ENCODE peak calls at places on chromosomes 4 and X, in eight cellular contexts. J is ovary, H is GM20000, Y is osteocyte, S is BE2C, M is H9, I is colonic mucosa, O is upper lobe of right lung. K is an unnamed sample.

GRCh38 chr4:116849620-116850019 is 235.8 kb downstream of the TRAM1L1 start:
- DNase-seq in H (no peak), O (no peak), Y (no peak), J (no peak), S (no peak), M (no peak), I (no peak), K (no peak)

GRCh38 chrX:140661657-140662056 is 47.9 kb upstream of the LINC00632 start:
- DNase-seq in J (no peak), M (no peak), Y (no peak), H (no peak), S (no peak), O (no peak), I (no peak), K (no peak)

GRCh38 chr4:72631296-72631695 is 62.3 kb upstream of the ADAMTS3 start:
- DNase-seq in Y (no peak), M (no peak), I (no peak), O (no peak), H (no peak), S (peak), J (peak), K (no peak)

GRCh38 chr4:10576236-10576635 is 108.3 kb downstream of the CLNK start:
- DNase-seq in S (no peak), I (no peak), O (no peak), M (no peak), H (no peak), J (no peak), Y (no peak), K (no peak)

GRCh38 chr4:118898684-118899138 is 10.1 kb downstream of the SYNPO2 start:
- DNase-seq in H (no peak), M (no peak), I (no peak), Y (no peak), O (no peak), S (no peak), J (peak), K (no peak)

GRCh38 chr4:128512161-128512560 is 224.5 kb upstream of the PGRMC2 start:
- DNase-seq in Y (no peak), O (no peak), I (no peak), M (no peak), H (no peak), J (no peak), S (no peak), K (no peak)

GRCh38 chr4:98516441-98517323 is 141.7 kb downstream of the TSPAN5 start:
- DNase-seq in I (no peak), H (no peak), O (no peak), J (peak), M (no peak), Y (no peak), S (no peak), K (no peak)

GRCh38 chr4:118740869-118741268 is 55.7 kb downstream of the METTL14 start:
- DNase-seq in J (no peak), Y (no peak), S (no peak), I (no peak), M (no peak), O (no peak), H (peak), K (no peak)

GRCh38 chr4:95410387-95411005 is 138.3 kb downstream of the UNC5C start:
- DNase-seq in H (no peak), Y (no peak), S (peak), O (no peak), M (no peak), I (no peak), J (no peak), K (no peak)

GRCh38 chrX:116111934-116112595 is 58.5 kb upstream of the AGTR2 start:
- DNase-seq in O (no peak), Y (no peak), H (no peak), I (no peak), S (no peak), J (no peak), M (no peak), K (no peak)

GRCh38 chrX:116111497-116111896 is 59.0 kb upstream of the AGTR2 start:
- DNase-seq in I (no peak), J (no peak), Y (no peak), H (no peak), M (no peak), S (peak), O (no peak), K (no peak)

DNA sequence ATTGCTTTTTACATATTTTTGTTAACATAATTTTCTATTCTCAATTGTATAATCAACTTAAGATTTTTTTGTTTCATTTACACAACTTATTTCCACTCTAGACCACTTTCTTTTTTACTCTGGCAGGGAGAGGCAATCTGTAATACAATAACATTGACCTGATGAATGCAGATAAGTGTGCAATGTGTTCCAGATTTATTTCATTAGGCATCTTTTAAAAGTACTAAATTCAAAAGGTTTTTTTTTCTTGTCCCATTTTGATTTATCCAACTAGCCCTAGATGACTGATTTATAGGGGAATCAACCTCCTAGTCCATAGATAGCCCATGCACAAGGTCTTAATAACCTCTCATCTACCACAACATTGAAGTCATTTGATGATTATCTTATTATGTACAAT is 55.5 kb upstream of the AGTR2 start:
- DNase-seq in S (no peak), M (no peak), I (no peak), J (no peak), H (no peak), O (no peak), Y (no peak), K (no peak)
- TF ChIP-seq CTCF in S (no peak), M (no peak), I (no peak), J (no peak), H (no peak), O (no peak), Y (no peak), K (no peak)

GRCh38 chrX:40661489-40661888 is 14.1 kb upstream of the CXorf38 start:
- DNase-seq in O (no peak), S (no peak), I (no peak), Y (no peak), M (no peak), J (no peak), H (no peak), K (no peak)

GRCh38 chrX:40660381-40660780 is 13.0 kb upstream of the CXorf38 start:
- DNase-seq in S (no peak), M (no peak), J (no peak), Y (no peak), O (no peak), H (no peak), I (no peak), K (no peak)

GRCh38 chrX:40663078-40663740 is 15.8 kb upstream of the CXorf38 start:
- DNase-seq in M (no peak), H (no peak), J (no peak), I (no peak), O (no peak), S (no peak), Y (no peak), K (no peak)

GRCh38 chrX:40663880-40664630 is 16.7 kb upstream of the CXorf38 start:
- DNase-seq in J (no peak), H (no peak), I (no peak), Y (no peak), O (no peak), S (peak), M (peak), K (no peak)
- TF ChIP-seq CTCF in J (no peak), H (no peak), I (no peak), Y (peak), O (peak), S (peak), M (peak), K (no peak)

GRCh38 chr4:19728773-19729172 is 522.9 kb upstream of the SLIT2 start:
- DNase-seq in O (no peak), H (no peak), I (no peak), S (no peak), M (no peak), J (no peak), Y (no peak), K (no peak)
- TF ChIP-seq CTCF in O (no peak), H (no peak), I (no peak), S (no peak), M (no peak), J (no peak), Y (no peak), K (no peak)

GRCh38 chrX:53088136-53088974 is 5.6 kb upstream of the KANTR start:
- DNase-seq in O (peak), J (peak), Y (no peak), H (peak), M (peak), S (peak), I (peak), K (peak)

GRCh38 chrX:53085661-53086229 is 3.6 kb downstream of the TSPYL2 start:
- DNase-seq in M (no peak), S (no peak), I (no peak), O (no peak), H (no peak), J (no peak), Y (no peak), K (no peak)

GRCh38 chrX:53086464-53086863 is 4.3 kb downstream of the TSPYL2 start:
- DNase-seq in J (peak), H (no peak), M (no peak), I (no peak), O (peak), S (no peak), Y (no peak), K (no peak)

GRCh38 chrX:53089224-53089842 is 4.6 kb upstream of the KANTR start:
- DNase-seq in S (peak), O (no peak), J (peak), M (no peak), Y (no peak), H (peak), I (peak), K (no peak)

DNA sequence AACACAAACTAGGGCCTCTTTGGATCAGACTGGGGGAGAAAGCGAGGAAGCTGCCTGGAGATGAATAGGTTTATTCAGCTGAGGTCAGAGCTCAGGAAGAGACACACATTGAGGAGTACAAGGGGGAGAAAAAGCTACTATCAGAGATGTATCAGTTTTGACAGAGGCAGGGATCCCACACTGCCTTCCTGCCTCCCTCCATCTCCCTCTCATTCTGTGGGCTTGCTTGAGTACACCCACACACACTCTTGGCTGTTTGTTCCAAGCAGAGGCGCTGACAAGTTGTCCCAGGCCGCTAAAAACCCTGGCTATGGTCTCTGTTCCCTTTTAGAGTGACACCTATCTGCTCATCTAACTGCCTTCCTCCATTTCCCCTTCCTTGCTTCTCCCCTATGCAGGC is 5.2 kb downstream of the TSPYL2 start:
- DNase-seq in M (no peak), J (no peak), S (no peak), Y (no peak), H (no peak), O (no peak), I (no peak), K (no peak)
- TF ChIP-seq CTCF in M (no peak), J (no peak), S (no peak), Y (no peak), H (no peak), O (no peak), I (no peak), K (no peak)

GRCh38 chrX:99857455-99857854 is 552.6 kb downstream of the PCDH19 start:
- DNase-seq in Y (no peak), J (no peak), I (no peak), H (no peak), O (no peak), M (no peak), S (no peak), K (no peak)
- TF ChIP-seq CTCF in Y (no peak), J (no peak), I (no peak), H (no peak), O (no peak), M (peak), S (no peak), K (no peak)

GRCh38 chrX:132217203-132218073 is 1.8 kb downstream of the RAP2C start:
- DNase-seq in Y (peak), S (peak), J (peak), M (peak), O (peak), H (peak), I (peak), K (peak)

GRCh38 chrX:132216283-132216682 is 3.0 kb downstream of the RAP2C start:
- DNase-seq in S (no peak), J (no peak), I (no peak), M (no peak), O (peak), Y (no peak), H (no peak), K (no peak)

GRCh38 chrX:132216806-132217202 is 2.4 kb downstream of the RAP2C start:
- DNase-seq in I (no peak), S (no peak), O (no peak), Y (no peak), M (no peak), J (no peak), H (no peak), K (no peak)

GRCh38 chrX:132219343-132219768 is at the start of gene RAP2C:
- DNase-seq in H (peak), I (peak), Y (peak), O (peak), J (peak), M (peak), S (peak), K (peak)

GRCh38 chrX:132218100-132218807 is 993 bp downstream of the RAP2C start:
- DNase-seq in J (peak), S (peak), O (peak), I (peak), M (peak), Y (peak), H (peak), K (peak)
- TF ChIP-seq CTCF in J (no peak), S (no peak), O (no peak), I (no peak), M (no peak), Y (no peak), H (no peak), K (no peak)

GRCh38 chr4:121648518-121648917 is 48.3 kb downstream of the ANXA5 start:
- DNase-seq in M (no peak), J (no peak), I (no peak), S (no peak), Y (no peak), H (no peak), O (no peak), K (no peak)
- TF ChIP-seq CTCF in M (no peak), J (no peak), I (no peak), S (no peak), Y (no peak), H (no peak), O (no peak), K (no peak)